ENCODE peak calls at places on chromosomes 16 and 17, in seven cellular contexts. Y is AG04450; C is cardiac muscle cell; V is CD8-positive, alpha-beta T cell; U is lower lobe of right lung; Q is adrenal gland; J is endothelial cell of umbilical vein. N is an unnamed sample.

GRCh38 chr16:73319747-73320146 is 271.8 kb upstream of the ZFHX3 start:
- DNase-seq in Y (no peak), C (no peak), V (no peak), U (no peak), Q (no peak), J (no peak), N (no peak)

GRCh38 chr16:78072275-78072674 is 27.2 kb upstream of the WWOX start:
- DNase-seq in Y (no peak), C (no peak), V (no peak), U (no peak), Q (no peak), J (no peak), N (no peak)

GRCh38 chr16:83901101-83901500 is 2.2 kb downstream of the MLYCD start:
- DNase-seq in Y (no peak), C (no peak), V (no peak), U (no peak), Q (no peak), J (no peak), N (no peak)

GRCh38 chr17:58019521-58019920 is 12.5 kb upstream of the SRSF1 start:
- DNase-seq in Y (no peak), C (no peak), V (no peak), U (no peak), Q (no peak), J (no peak), N (no peak)

GRCh38 chr17:35747540-35748017 is 5.5 kb downstream of the GAS2L2 start:
- DNase-seq in Y (peak; percentile 55), C (peak; percentile 87), V (peak; percentile 70), U (peak; percentile 72), Q (peak; percentile 69), J (peak; percentile 68), N (peak; percentile 67)

GRCh38 chr17:59890720-59891119 is 2.0 kb downstream of the TUBD1 start:
- DNase-seq in Y (no peak), C (no peak), V (no peak), U (no peak), Q (no peak), J (no peak), N (no peak)

GRCh38 chr16:23398987-23399805 is 53.8 kb downstream of the COG7 start:
- DNase-seq in Y (no peak), C (no peak), V (no peak), U (peak; percentile 58), Q (no peak), J (no peak), N (peak; percentile 34)

GRCh38 chr17:80125656-80126448 is 21.1 kb downstream of the EIF4A3 start:
- DNase-seq in Y (no peak), C (peak; percentile 94), V (no peak), U (no peak), Q (peak; percentile 2), J (no peak), N (no peak)

GRCh38 chr17:27793168-27793905 is 7.0 kb downstream of the NOS2 start:
- DNase-seq in Y (no peak), C (peak; percentile 34), V (no peak), U (peak; percentile 24), Q (no peak), J (no peak), N (peak; percentile 19)

GRCh38 chr17:59627269-59627668 is 7.6 kb downstream of the CLTC start:
- DNase-seq in Y (no peak), C (no peak), V (no peak), U (no peak), Q (no peak), J (no peak), N (no peak)

DNA sequence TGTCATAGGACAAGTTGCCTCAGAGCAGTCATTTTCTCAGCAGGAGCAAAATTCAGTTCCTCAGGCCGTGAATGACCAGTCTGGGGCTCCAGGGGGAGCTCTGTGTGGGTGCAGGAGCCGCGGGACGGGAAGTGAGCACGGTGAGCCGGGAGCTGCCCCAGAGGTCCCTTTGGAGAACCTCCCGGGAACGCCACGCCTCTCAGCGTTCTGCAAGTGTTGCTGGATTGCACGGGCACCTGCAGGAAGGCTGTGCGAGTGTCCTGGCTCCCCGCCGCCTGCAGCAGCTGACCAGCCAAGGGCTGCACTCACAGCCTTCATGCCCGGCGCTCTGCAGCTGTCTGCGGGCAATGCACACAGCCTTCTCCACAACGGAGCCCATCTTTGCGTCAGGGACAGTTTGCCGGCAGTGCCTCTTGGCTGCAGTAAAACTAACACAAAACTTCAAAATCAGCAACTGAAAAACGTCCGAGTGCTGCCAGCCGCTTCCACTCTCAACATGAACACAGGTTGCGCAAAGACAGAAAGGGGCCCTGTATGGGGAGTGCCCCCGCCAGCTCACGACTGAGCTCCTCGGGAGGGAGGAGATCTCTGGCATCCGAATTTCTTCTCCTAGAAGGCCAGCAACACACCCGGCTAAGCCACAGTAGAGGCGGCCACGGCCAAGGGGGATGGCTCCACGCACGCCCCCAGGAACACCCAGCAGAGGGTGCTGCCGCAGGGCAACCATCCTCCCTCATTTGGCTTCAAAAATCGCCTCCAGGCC is 16.0 kb downstream of the NDUFAF8 start:
- DNase-seq in Y (peak; percentile 54), C (peak; percentile 83), V (no peak), U (peak; percentile 95), Q (peak; percentile 47), J (peak; percentile 64), N (peak; percentile 87)
- H3K27ac ChIP-seq in Y (peak overlapping the region; percentile 31), C (peak overlapping the region; percentile 15), V (no peak overlapping the region), U (peak overlapping the region; percentile 39), Q (no peak overlapping the region), J (no peak overlapping the region), N (peak overlapping the region; percentile 58)

DNA sequence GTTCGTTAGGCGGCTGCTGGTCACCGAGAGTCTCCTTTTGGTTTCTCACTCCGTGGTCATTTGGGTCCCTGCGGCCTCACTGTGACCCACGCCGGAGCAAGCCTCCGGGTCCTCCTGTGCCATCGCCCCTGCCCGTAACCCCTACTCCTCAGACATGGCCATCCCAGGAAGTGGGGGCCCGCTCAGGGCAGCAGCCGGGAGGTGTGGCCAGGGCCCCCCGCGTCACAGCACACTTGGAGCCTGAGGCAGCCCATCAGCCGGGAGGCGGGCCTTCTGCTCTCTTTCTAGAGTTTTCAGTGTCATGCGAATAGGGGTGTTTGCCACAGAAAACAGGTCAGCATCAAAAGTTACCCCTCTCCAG is 7.9 kb upstream of the WFIKKN1 start:
- DNase-seq in Y (no peak), C (no peak), V (no peak), U (no peak), Q (no peak), J (no peak), N (no peak)
- H3K27ac ChIP-seq in Y (no peak overlapping the region), C (no peak overlapping the region), V (no peak overlapping the region), U (peak overlapping the region; percentile 58), Q (no peak overlapping the region), J (no peak overlapping the region), N (no peak overlapping the region)

DNA sequence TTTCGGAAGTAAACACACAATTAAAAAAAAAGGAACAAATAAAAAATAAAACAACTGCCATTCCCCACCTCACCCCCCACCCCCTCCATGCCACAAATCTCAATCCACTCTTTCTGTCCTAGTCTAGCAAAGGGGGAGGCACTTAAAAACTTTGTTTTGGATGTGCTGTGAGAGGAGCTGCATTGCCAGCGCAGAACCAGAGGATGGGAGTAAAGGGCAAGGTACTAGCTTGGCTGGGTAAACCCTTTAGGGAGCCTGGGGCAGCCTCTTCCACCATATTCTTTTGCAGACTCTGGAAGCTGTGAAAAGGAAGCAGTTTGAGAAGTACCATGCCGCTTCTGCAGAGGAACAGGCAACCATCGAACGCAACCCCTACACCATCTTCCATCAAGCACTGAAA is 1.4 kb downstream of the MRPS7 start:
- DNase-seq in Y (no peak), C (no peak), V (no peak), U (no peak), Q (no peak), J (no peak), N (no peak)
- H3K27ac ChIP-seq in Y (no peak overlapping the region), C (peak overlapping the region; percentile 99), V (no peak overlapping the region), U (no peak overlapping the region), Q (no peak overlapping the region), J (no peak overlapping the region), N (no peak overlapping the region)

GRCh38 chr17:77393274-77393600 is 252.5 kb downstream of the SEC14L1 start:
- DNase-seq in Y (no peak), C (no peak), V (no peak), U (no peak), Q (no peak), J (no peak), N (no peak)

GRCh38 chr17:77396610-77397009 is 255.8 kb downstream of the SEC14L1 start:
- DNase-seq in Y (no peak), C (no peak), V (no peak), U (no peak), Q (no peak), J (no peak), N (no peak)

GRCh38 chr17:77395609-77396008 is 254.8 kb downstream of the SEC14L1 start:
- DNase-seq in Y (no peak), C (no peak), V (no peak), U (no peak), Q (no peak), J (no peak), N (no peak)

GRCh38 chr17:77393867-77394539 is 253.2 kb downstream of the SEC14L1 start:
- DNase-seq in Y (no peak), C (no peak), V (no peak), U (no peak), Q (no peak), J (no peak), N (no peak)

DNA sequence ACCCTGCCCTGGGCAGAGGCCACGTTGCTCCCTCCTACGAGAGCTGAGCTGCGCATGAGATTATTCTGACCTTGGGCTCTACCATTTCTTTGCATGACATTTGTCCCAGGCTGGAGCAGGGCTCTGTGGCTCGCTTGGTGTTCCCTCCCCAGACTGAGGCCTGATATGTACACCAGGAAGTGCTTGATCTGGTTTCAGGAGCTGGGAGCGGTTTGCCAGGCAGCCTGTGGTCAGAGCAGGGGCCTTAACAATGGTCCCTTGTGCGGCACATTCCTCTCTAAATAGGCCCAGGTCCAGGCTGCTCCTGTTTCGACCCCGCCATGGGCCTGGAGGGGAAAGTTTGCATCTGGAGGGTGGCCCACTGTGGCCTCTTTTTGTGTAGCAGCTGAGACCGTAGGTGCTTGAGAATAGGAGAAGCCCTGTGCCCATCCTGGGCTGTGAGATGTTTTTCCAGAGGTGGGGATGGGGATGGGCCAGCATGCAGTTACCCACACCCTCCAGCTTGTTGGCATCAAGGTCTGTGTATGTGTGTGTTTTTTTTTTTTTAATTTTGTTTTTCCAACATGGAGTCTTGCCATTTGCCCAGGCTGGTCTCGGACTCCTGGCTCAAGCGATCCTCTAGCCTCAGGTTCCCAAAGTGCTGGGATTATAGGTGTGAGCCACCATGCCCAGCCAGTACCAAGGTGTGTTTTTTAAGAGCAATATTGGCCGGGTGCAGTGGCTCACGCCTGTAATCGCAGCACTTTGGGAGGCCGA is 253.9 kb downstream of the SEC14L1 start:
- DNase-seq in Y (no peak), C (peak; percentile 74), V (no peak), U (peak; percentile 59), Q (peak; percentile 78), J (no peak), N (no peak)
- H3K27ac ChIP-seq in Y (no peak overlapping the region), C (peak overlapping the region; percentile 54), V (no peak overlapping the region), U (peak overlapping the region; percentile 53), Q (peak overlapping the region; percentile 72), J (no peak overlapping the region), N (peak overlapping the region; percentile 90)

DNA sequence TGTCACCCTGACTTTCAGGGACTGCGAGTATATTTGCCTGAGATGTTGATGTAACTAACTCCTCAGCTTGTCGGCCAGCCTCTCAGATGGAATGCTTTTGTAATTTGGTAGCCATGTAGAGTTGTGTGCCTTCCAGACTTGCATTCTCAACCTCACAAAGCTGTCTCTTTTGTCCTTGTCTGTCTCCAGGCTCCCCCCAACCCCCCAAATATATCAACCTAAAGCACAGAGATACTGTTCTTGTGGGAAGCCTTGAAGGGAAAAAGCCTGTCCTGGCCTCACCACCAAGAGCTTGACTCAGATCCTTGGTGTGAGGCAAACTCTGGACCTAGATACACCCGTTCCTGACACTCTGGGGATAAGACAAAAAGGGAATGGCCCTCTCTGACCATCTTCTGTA is 18.4 kb downstream of the SAP30BP start:
- DNase-seq in Y (no peak), C (peak; percentile 10), V (no peak), U (no peak), Q (no peak), J (no peak), N (no peak)
- H3K27ac ChIP-seq in Y (no peak overlapping the region), C (no peak overlapping the region), V (no peak overlapping the region), U (peak overlapping the region; percentile 63), Q (no peak overlapping the region), J (peak overlapping the region; percentile 81), N (peak overlapping the region; percentile 81)

GRCh38 chr17:41654134-41654907 is 29.9 kb upstream of the KRT17 start:
- DNase-seq in Y (no peak), C (no peak), V (no peak), U (peak; percentile 91), Q (no peak), J (no peak), N (no peak)
- H3K27ac ChIP-seq in Y (no peak overlapping the region), C (no peak overlapping the region), V (no peak overlapping the region), U (peak overlapping the region; percentile 88), Q (no peak overlapping the region), J (no peak overlapping the region), N (no peak overlapping the region)

N was measured in left ventricle myocardium inferior.